ENCODE peak calls at places on chromosomes 1 and 21, in seven cellular contexts. O is right atrium auricular region, J is heart right ventricle, G is fibroblast of pulmonary artery, M is heart left ventricle, U is HL-60, N is body of pancreas. F is an unnamed sample.

GRCh38 chr1:20395255-20395654 is 90.8 kb downstream of the CAMK2N1 start:
- DNase-seq in O (no peak), J (no peak), G (no peak), M (no peak), U (no peak), N (no peak), F (no peak)

GRCh38 chr1:157234705-157235273 is 96.6 kb upstream of the ETV3 start:
- DNase-seq in O (no peak), J (no peak), G (no peak), M (no peak), U (no peak), N (no peak), F (no peak)

GRCh38 chr1:65020774-65021173 is 54.4 kb upstream of the JAK1 start:
- DNase-seq in O (no peak), J (no peak), G (peak), M (no peak), U (no peak), N (no peak), F (no peak)

GRCh38 chr1:40096977-40097782 is at the start of gene PPT1:
- DNase-seq in O (peak), J (peak), G (peak), M (peak), U (peak), N (peak), F (peak)

GRCh38 chr21:15190837-15191236 is 126.0 kb upstream of the NRIP1 start:
- DNase-seq in O (no peak), J (no peak), G (no peak), M (no peak), U (no peak), N (no peak), F (no peak)

GRCh38 chr1:29236743-29236992 is 346 bp downstream of the PTPRU start:
- DNase-seq in O (no peak), J (no peak), G (peak), M (no peak), U (no peak), N (no peak), F (peak)

GRCh38 chr1:200211157-200211556 is 183.6 kb downstream of the NR5A2 start:
- DNase-seq in O (no peak), J (no peak), G (peak), M (no peak), U (no peak), N (no peak), F (peak)

GRCh38 chr1:171610385-171610784 is 11.7 kb upstream of the MYOCOS start:
- DNase-seq in O (no peak), J (no peak), G (peak), M (no peak), U (peak), N (no peak), F (peak)

GRCh38 chr1:203799157-203799556 is 3.7 kb downstream of the ZBED6 start:
- DNase-seq in O (no peak), J (no peak), G (no peak), M (no peak), U (no peak), N (no peak), F (no peak)

GRCh38 chr1:18668051-18668450 is 37.4 kb downstream of the PAX7 start:
- DNase-seq in O (no peak), J (no peak), G (no peak), M (no peak), U (no peak), N (no peak), F (no peak)

GRCh38 chr1:204647114-204647804 is 38.3 kb downstream of the LRRN2 start:
- DNase-seq in O (no peak), J (no peak), G (peak), M (no peak), U (peak), N (peak), F (peak)

GRCh38 chr1:228490120-228491078 is 3.2 kb downstream of the RNF187 start:
- DNase-seq in O (no peak), J (no peak), G (peak), M (peak), U (no peak), N (no peak), F (peak)

GRCh38 chr1:155454096-155454495 is 108.5 kb downstream of the ASH1L start:
- DNase-seq in O (no peak), J (no peak), G (peak), M (no peak), U (no peak), N (no peak), F (no peak)

GRCh38 chr1:36609241-36610027 is 126.7 kb upstream of the CSF3R start:
- DNase-seq in O (no peak), J (no peak), G (peak), M (no peak), U (peak), N (peak), F (peak)

GRCh38 chr1:25544819-25545218 is 1.4 kb downstream of the LDLRAP1 start:
- DNase-seq in O (no peak), J (no peak), G (no peak), M (peak), U (no peak), N (peak), F (no peak)

GRCh38 chr1:229341811-229342304 is 989 bp downstream of the CCSAP start:
- DNase-seq in O (no peak), J (no peak), G (peak), M (peak), U (peak), N (no peak), F (peak)

GRCh38 chr1:182699673-182700350 is 15.4 kb upstream of the RGS8 start:
- DNase-seq in O (no peak), J (peak), G (no peak), M (peak), U (no peak), N (no peak), F (peak)

GRCh38 chr1:55539652-55540512 is 324.7 kb upstream of the USP24 start:
- DNase-seq in O (no peak), J (no peak), G (no peak), M (no peak), U (no peak), N (no peak), F (no peak)

GRCh38 chr1:28236656-28237331 is 870 bp downstream of the ATP5IF1 start:
- DNase-seq in O (no peak), J (no peak), G (no peak), M (no peak), U (no peak), N (no peak), F (no peak)

GRCh38 chr1:23462766-23463165 is 21.2 kb downstream of the ASAP3 start:
- DNase-seq in O (no peak), J (no peak), G (no peak), M (no peak), U (no peak), N (no peak), F (no peak)

GRCh38 chr21:45210461-45210983 is 77.2 kb downstream of the POFUT2 start:
- DNase-seq in O (no peak), J (no peak), G (no peak), M (no peak), U (no peak), N (no peak), F (no peak)

GRCh38 chr1:211036701-211037494 is 97.0 kb downstream of the KCNH1 start:
- DNase-seq in O (no peak), J (no peak), G (peak), M (no peak), U (no peak), N (no peak), F (peak)

DNA sequence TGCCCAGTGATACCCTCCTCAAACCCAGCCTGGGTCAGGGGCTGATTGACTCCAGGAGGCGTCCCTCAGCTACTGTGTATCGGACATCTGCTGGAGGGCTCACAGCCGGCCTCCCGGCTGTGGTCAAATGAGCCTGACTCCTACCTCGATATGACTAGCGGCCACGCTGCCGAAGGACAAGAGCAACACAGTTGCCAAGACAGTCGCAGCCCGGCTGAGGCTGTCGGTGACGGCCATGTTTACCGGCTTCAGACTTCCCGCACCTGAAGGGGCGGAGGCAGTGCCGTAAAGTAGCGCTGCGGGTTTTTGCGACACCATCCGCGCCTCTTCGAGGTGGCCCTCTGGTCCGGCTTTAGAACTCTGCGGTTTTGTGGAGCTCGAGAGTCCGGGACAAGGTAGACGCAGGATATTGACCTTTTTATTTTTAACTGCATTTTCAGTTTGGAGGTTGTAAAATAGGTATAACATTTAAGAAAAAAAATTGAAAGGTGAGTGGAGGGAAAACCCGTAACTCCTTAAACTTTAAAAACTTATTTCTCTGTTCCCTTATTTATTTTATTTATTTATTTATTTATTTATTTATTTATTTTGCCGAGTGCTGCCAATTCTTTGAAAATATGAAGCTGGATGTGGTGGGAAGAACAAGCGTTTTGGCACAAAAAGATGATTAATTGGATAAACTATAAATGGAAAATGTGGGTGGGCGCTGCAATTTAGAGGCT is at the start of gene PIGK:
- DNase-seq in O (peak), J (peak), G (peak), M (peak), U (peak), N (peak), F (peak)
- TF ChIP-seq CTCF in O (no peak), J (no peak), G (no peak), M (no peak), U (no peak), N (no peak), F (peak)

DNA sequence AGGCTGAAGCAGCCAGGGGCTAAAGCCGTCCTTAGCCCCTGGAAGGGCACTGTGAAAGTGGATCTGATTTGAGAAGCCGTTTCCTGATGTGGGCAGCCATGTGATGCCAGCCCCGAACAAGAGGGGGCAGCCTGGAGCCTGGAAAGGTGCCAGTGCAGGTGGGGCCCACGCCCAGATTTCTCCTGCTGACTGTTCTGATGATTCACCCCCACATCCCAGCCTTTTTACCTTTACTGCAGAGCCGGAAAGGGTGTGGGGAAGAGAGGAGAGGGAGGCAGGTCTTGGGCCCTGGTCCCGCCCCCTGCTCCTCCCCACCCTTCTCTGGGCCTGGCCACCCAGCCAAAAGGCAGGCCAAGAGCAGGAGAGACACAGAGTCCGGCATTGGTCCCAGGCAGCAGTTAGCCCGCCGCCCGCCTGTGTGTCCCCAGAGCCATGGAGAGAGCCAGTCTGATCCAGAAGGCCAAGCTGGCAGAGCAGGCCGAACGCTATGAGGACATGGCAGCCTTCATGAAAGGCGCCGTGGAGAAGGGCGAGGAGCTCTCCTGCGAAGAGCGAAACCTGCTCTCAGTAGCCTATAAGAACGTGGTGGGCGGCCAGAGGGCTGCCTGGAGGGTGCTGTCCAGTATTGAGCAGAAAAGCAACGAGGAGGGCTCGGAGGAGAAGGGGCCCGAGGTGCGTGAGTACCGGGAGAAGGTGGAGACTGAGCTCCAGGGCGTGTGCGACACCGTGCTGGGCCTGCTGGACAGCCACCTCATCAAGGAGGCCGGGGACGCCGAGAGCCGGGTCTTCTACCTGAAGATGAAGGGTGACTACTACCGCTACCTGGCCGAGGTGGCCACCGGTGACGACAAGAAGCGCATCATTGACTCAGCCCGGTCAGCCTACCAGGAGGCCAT is at the start of gene SFN:
- DNase-seq in O (no peak), J (no peak), G (no peak), M (no peak), U (peak), N (peak), F (no peak)
- H3K4me3 ChIP-seq in O (peak), J (peak), G (no peak), M (peak), U (no peak), N (no peak), F (no peak)

DNA sequence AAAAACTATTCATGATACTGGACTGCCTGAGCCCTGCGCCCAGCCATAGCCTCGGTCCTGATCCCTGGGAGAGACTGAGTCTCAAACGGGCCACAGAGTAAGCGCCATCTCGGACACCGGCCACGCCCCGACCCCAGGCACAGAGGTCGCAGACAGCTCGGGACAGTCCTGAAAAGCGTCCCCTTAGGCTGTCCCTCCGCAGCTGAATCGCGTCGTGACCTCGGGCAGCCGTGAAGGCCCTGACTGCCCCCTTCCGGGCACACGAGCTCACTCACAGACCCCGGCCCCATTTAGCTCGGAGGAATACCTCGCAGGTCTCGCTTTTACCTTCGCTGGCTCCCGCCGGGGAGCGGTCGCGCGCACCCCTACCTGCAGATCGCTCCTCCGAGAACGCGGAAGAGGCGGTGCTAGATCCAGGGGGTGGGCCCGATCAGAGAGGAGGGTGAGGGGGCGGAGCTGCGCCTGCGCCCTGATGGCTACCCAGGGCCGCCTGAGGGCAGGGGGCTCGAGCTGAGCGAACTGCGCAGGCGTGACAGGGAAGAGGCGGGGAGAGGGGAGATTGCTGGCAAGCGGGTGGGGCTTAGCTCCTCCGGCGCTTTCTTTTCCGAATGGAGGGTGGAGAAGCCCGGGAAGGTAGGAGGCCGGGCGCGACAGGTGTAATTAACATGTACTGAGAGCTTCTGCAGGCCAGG is at the start of gene MKNK1:
- DNase-seq in O (peak), J (peak), G (peak), M (peak), U (peak), N (peak), F (peak)
- TF ChIP-seq CTCF in O (no peak), J (peak), G (peak), M (peak), U (no peak), N (no peak), F (peak)

GRCh38 chr1:101291562-101292035 is 54.8 kb downstream of the S1PR1 start:
- DNase-seq in O (no peak), J (no peak), G (peak), M (no peak), U (peak), N (no peak), F (peak)
- H3K4me3 ChIP-seq in O (no peak), J (no peak), G (no peak), M (no peak), U (no peak), N (no peak), F (no peak)

GRCh38 chr1:179702923-179703322 is 40.2 kb upstream of the FAM163A start:
- DNase-seq in O (no peak), J (no peak), G (no peak), M (no peak), U (no peak), N (no peak), F (no peak)
- TF ChIP-seq CTCF in O (no peak), J (no peak), G (no peak), M (no peak), U (no peak), N (no peak), F (no peak)

GRCh38 chr1:150066328-150066727 is 1.2 kb upstream of the VPS45 start:
- DNase-seq in O (no peak), J (no peak), G (no peak), M (no peak), U (no peak), N (no peak), F (no peak)
- H3K4me3 ChIP-seq in O (peak), J (peak), G (peak), M (peak), U (peak), N (no peak), F (peak)